ENCODE peak calls at places on chromosomes 11 and 22, in seven cellular contexts. U is tibial nerve, V is heart left ventricle, G is colonic mucosa, C is spleen, I is cardiac muscle cell, L is OCI-LY7. S is an unnamed sample.

GRCh38 chr22:46275455-46276129 is 7.8 kb downstream of the TTC38 start:
- DNase-seq in U (no peak), V (no peak), G (no peak), C (no peak), I (no peak), L (peak; percentile 30), S (no peak)

GRCh38 chr22:30718938-30719337 is 24.3 kb downstream of the OSBP2 start:
- DNase-seq in U (no peak), V (no peak), G (no peak), C (no peak), I (no peak), L (no peak), S (no peak)

GRCh38 chr11:129610125-129610524 is 205.5 kb upstream of the TMEM45B start:
- DNase-seq in U (no peak), V (no peak), G (no peak), C (no peak), I (no peak), L (no peak), S (no peak)

GRCh38 chr11:9719949-9720646 is 56.2 kb downstream of the SWAP70 start:
- DNase-seq in U (no peak), V (no peak), G (no peak), C (no peak), I (peak; percentile 13), L (peak; percentile 57), S (peak; percentile 41)

GRCh38 chr22:22508274-22509176 is at the start of gene ZNF280B:
- DNase-seq in U (no peak), V (peak; percentile 67), G (peak; percentile 79), C (peak; percentile 93), I (peak; percentile 92), L (peak; percentile 94), S (peak; percentile 71)

GRCh38 chr11:68763181-68763721 is 11.9 kb upstream of the TESMIN start:
- DNase-seq in U (no peak), V (no peak), G (no peak), C (no peak), I (no peak), L (no peak), S (peak; percentile 17)

GRCh38 chr11:69187540-69188065 is 31.9 kb downstream of the SMIM38 start:
- DNase-seq in U (no peak), V (no peak), G (no peak), C (no peak), I (no peak), L (no peak), S (no peak)

GRCh38 chr11:69232821-69233760 is 60.9 kb upstream of the MYEOV start:
- DNase-seq in U (no peak), V (no peak), G (peak; percentile 10), C (no peak), I (no peak), L (no peak), S (no peak)

GRCh38 chr11:36976740-36977139 is 378.7 kb upstream of the RAG2 start:
- DNase-seq in U (no peak), V (peak; percentile 65), G (no peak), C (no peak), I (no peak), L (no peak), S (no peak)

GRCh38 chr11:44760917-44761545 is 34.3 kb downstream of the TSPAN18 start:
- DNase-seq in U (no peak), V (peak; percentile 72), G (no peak), C (no peak), I (peak; percentile 90), L (no peak), S (peak; percentile 78)

GRCh38 chr11:34343153-34343552 is 14.7 kb downstream of the ABTB2 start:
- DNase-seq in U (no peak), V (no peak), G (no peak), C (no peak), I (peak; percentile 88), L (no peak), S (peak; percentile 54)
- TF ChIP-seq CTCF in U (no peak), V (no peak), G (no peak), C (no peak), I (no peak), L (no peak), S (no peak)

GRCh38 chr11:125163431-125164011 is 1.0 kb upstream of the PKNOX2 start:
- DNase-seq in U (no peak), V (no peak), G (no peak), C (no peak), I (no peak), L (no peak), S (no peak)
- H3K4me3 ChIP-seq in U (no peak overlapping the region), V (no peak overlapping the region), G (no peak overlapping the region), C (no peak overlapping the region), I (no peak overlapping the region), L (no peak overlapping the region), S (no peak overlapping the region)

GRCh38 chr11:32874144-32874543 is 18.5 kb upstream of the QSER1 start:
- DNase-seq in U (no peak), V (no peak), G (no peak), C (no peak), I (no peak), L (no peak), S (no peak)

GRCh38 chr11:32870676-32871075 is 21.9 kb upstream of the QSER1 start:
- DNase-seq in U (no peak), V (no peak), G (no peak), C (no peak), I (peak; percentile 14), L (peak; percentile 48), S (peak; percentile 7)
- TF ChIP-seq CTCF in U (no peak), V (peak; percentile 29), G (no peak), C (peak; percentile 16), I (peak; percentile 24), L (peak; percentile 68), S (peak; percentile 20)

GRCh38 chr22:29031236-29031982 is 30.2 kb downstream of the C22orf31 start:
- DNase-seq in U (peak; percentile 27), V (peak; percentile 53), G (peak; percentile 58), C (no peak), I (peak; percentile 92), L (no peak), S (peak; percentile 62)
- H3K4me3 ChIP-seq in U (peak overlapping the region; percentile 39), V (peak overlapping the region; percentile 53), G (no peak overlapping the region), C (peak overlapping the region; percentile 31), I (no peak overlapping the region), L (no peak overlapping the region), S (no peak overlapping the region)

S was measured in epithelial cell of esophagus.